ENCODE peak calls at places on chromosomes 1 and 21, in five cellular contexts. M is GM10248, Q is neural crest cell, N is lung, S is BJ. Z is an unnamed sample.

GRCh38 chr1:8238141-8239038 is 79.5 kb upstream of the SLC45A1 start:
- DNase-seq in N (no peak), S (peak), M (no peak), Q (no peak), Z (no peak)

GRCh38 chr1:169586395-169587255 is at the start of gene F5:
- DNase-seq in N (peak), S (no peak), Q (peak), M (peak), Z (peak)

GRCh38 chr21:43764576-43765495 is 11.3 kb downstream of the CSTB start:
- DNase-seq in M (no peak), Q (no peak), N (no peak), S (no peak), Z (no peak)

GRCh38 chr1:185984113-185984836 is 250.1 kb downstream of the HMCN1 start:
- DNase-seq in M (no peak), S (no peak), Q (no peak), N (no peak), Z (no peak)

GRCh38 chr1:89644119-89644814 is 11.3 kb downstream of the LRRC8C start:
- DNase-seq in M (no peak), S (no peak), Q (no peak), N (no peak), Z (no peak)

GRCh38 chr1:56334027-56334426 is 245.3 kb downstream of the PLPP3 start:
- DNase-seq in Q (no peak), M (no peak), N (no peak), S (no peak), Z (no peak)

GRCh38 chr1:150165622-150166612 is 16.2 kb downstream of the PLEKHO1 start:
- DNase-seq in Q (peak), M (peak), N (no peak), S (no peak), Z (peak)

GRCh38 chr21:29232601-29233541 is 65.9 kb upstream of the BACH1 start:
- DNase-seq in M (no peak), Q (no peak), N (no peak), S (no peak), Z (no peak)

GRCh38 chr1:76274302-76274701 is 199.8 kb downstream of the ST6GALNAC3 start:
- DNase-seq in Q (no peak), M (no peak), S (no peak), N (no peak), Z (no peak)

GRCh38 chr1:173118404-173118803 is 67.7 kb upstream of the TNFSF18 start:
- DNase-seq in Q (no peak), M (no peak), N (no peak), S (no peak), Z (no peak)

GRCh38 chr1:25624155-25624554 is 7.6 kb downstream of the MAN1C1 start:
- DNase-seq in Q (no peak), S (no peak), N (no peak), M (no peak), Z (no peak)

GRCh38 chr1:236762410-236762809 is 32.7 kb upstream of the MTR start:
- DNase-seq in Q (no peak), N (no peak), S (no peak), M (no peak), Z (no peak)

GRCh38 chr1:84884671-84885389 is 8.2 kb downstream of the LPAR3 start:
- DNase-seq in S (no peak), N (no peak), M (no peak), Q (no peak), Z (no peak)
- TF ChIP-seq CTCF in S (peak), N (no peak), M (no peak), Q (no peak), Z (peak)

GRCh38 chr1:52367272-52367671 is 1.3 kb upstream of the CC2D1B start:
- DNase-seq in S (no peak), M (no peak), N (no peak), Q (no peak), Z (no peak)

GRCh38 chr1:52366517-52366827 is 467 bp upstream of the CC2D1B start:
- DNase-seq in S (no peak), N (no peak), Q (no peak), M (no peak), Z (no peak)

GRCh38 chr1:52364235-52364839 is 1.7 kb downstream of the CC2D1B start:
- DNase-seq in Q (no peak), N (no peak), S (no peak), M (no peak), Z (no peak)

GRCh38 chr1:52365091-52365745 is 787 bp downstream of the CC2D1B start:
- DNase-seq in M (no peak), N (peak), Q (no peak), S (peak), Z (peak)

GRCh38 chr1:52365746-52366516 is at the start of gene CC2D1B:
- DNase-seq in Q (peak), M (peak), N (peak), S (peak), Z (peak)
- TF ChIP-seq CTCF in Q (peak), M (no peak), N (no peak), S (no peak), Z (no peak)

GRCh38 chr1:234769284-234769998 is 159.5 kb upstream of the IRF2BP2 start:
- DNase-seq in S (no peak), Q (no peak), N (no peak), M (no peak), Z (no peak)

GRCh38 chr1:234768569-234769283 is 158.7 kb upstream of the IRF2BP2 start:
- DNase-seq in S (no peak), Q (no peak), M (peak), N (no peak), Z (no peak)

GRCh38 chr1:234770031-234770795 is 160.2 kb upstream of the IRF2BP2 start:
- DNase-seq in S (no peak), M (no peak), N (no peak), Q (no peak), Z (no peak)

GRCh38 chr1:234765672-234766071 is 155.7 kb upstream of the IRF2BP2 start:
- DNase-seq in N (no peak), Q (no peak), M (no peak), S (no peak), Z (no peak)

DNA sequence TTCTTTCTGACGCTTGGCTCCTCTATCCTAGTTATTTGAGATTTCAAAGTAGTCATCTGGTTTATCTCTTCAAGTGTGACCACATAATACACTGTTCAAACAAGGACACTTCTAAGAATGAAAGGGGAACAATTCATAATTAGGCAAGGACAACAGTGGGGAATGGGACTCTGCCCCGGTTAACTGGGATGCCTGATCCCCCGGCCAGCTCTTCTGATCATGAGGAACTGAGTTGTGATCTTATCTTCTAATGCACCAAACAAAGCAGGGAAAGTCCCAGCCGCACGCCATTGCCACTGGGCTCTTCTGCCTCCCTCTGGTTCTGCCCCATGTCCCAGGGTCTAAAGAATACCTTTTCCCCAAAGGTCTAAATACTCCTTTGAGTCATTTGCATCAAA is 158.2 kb upstream of the IRF2BP2 start:
- DNase-seq in M (peak), Q (no peak), S (no peak), N (no peak), Z (no peak)
- TF ChIP-seq CTCF in M (peak), Q (no peak), S (no peak), N (no peak), Z (no peak)

DNA sequence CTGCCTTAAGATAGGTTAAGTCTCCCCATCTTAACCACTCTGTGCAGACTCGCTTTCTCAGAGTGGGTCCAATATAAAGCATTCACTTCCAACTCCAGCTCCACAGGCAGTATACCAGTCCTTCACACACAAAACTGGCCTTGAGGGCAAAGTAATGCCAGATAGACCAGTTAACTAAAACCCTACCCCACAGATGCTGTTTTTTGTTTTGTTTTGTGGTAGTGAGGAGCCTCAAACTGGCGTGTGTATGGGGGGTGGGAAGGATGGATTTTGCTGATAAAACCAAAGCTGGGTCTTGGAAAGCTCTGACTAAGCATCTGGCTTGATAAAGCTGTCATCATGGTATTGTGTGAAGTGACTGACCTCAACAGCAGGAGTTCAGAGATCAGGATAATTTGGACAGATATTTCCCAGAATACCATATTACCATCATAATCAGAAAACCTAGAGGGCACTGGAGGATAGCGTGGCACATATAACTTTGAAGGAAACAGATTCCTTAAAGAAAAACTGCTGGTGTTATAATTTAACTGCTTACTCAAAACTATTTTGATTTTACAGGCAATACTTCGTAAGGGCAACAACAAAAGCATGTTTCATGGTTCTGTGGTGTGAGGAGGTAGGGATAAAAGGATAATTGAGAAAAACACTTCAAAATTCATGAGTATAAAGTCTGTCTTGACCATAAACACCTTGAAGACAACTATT is 29.6 kb upstream of the CPLANE2 start:
- DNase-seq in Q (no peak), M (no peak), N (no peak), S (no peak), Z (no peak)
- TF ChIP-seq CTCF in Q (no peak), M (no peak), N (no peak), S (no peak), Z (no peak)

GRCh38 chr21:42113926-42114409 is 42.9 kb downstream of the UMODL1 start:
- DNase-seq in M (no peak), S (no peak), N (no peak), Q (no peak), Z (no peak)
- TF ChIP-seq CTCF in M (no peak), S (peak), N (no peak), Q (peak), Z (no peak)

GRCh38 chr1:204299828-204300365 is 59.8 kb downstream of the PLEKHA6 start:
- DNase-seq in Q (no peak), M (no peak), S (no peak), N (no peak), Z (no peak)

GRCh38 chr1:204294371-204294770 is 65.4 kb downstream of the PLEKHA6 start:
- DNase-seq in Q (no peak), N (no peak), S (peak), M (no peak), Z (no peak)

GRCh38 chr1:204293605-204294365 is 65.9 kb downstream of the PLEKHA6 start:
- DNase-seq in N (no peak), S (peak), M (no peak), Q (no peak), Z (no peak)

GRCh38 chr1:204295666-204296065 is 64.1 kb downstream of the PLEKHA6 start:
- DNase-seq in S (no peak), Q (no peak), M (no peak), N (no peak), Z (no peak)

GRCh38 chr1:204296431-204296988 is 63.2 kb downstream of the PLEKHA6 start:
- DNase-seq in S (peak), N (no peak), Q (no peak), M (no peak), Z (peak)
- TF ChIP-seq CTCF in S (no peak), N (no peak), Q (no peak), M (no peak), Z (no peak)

GRCh38 chr21:15495965-15496364 is 233.8 kb upstream of the USP25 start:
- DNase-seq in N (no peak), M (no peak), S (no peak), Q (no peak), Z (no peak)
- TF ChIP-seq CTCF in N (no peak), M (no peak), S (no peak), Q (no peak), Z (no peak)

GRCh38 chr1:17439250-17440073 is at the start of gene RCC2:
- DNase-seq in N (peak), M (peak), S (peak), Q (peak), Z (peak)
- TF ChIP-seq CTCF in N (no peak), M (peak), S (no peak), Q (peak), Z (no peak)

GRCh38 chr1:183580281-183580682 is 10.0 kb downstream of the NCF2 start:
- DNase-seq in M (peak), N (no peak), Q (no peak), S (no peak), Z (peak)
- TF ChIP-seq CTCF in M (peak), N (no peak), Q (peak), S (peak), Z (peak)

DNA sequence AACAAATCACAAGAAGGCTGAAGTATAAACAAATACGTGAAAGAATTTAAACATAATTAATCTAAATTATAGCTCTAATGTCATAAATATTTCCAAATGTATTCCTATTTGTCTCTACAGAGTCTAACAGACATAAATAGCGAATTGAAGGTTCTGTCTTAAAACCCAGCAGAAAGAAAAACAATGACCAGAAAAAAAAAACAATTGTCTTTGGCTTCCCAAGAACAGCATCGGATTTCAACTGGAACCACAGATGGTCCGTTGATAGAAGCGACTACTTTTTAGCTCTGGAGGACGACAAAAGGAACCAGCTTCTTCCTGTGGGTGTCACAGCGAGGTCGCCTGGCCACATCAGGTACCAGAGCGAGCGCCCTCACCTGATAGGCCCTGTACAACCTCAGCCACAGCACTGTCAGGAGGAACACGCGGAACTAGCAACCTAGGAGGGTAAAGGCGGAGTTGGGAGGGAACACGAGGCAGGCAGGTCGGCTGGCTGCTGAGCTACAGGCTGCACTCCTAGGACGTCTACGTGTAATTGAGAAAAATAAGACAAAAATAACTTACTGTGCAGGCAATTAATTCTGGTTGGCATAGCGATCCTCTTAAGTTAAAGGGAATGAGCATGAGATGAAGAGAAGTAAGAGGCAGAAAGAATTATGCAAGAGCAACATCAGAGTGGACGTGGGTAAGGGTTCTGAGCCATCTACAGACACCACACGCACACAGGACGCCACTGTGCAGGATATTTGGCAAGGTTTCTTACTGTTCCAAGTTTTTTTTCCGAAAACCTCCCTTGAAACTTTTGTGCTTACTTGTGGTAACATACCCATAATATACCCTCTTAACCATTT is 16.7 kb upstream of the PRDM15 start:
- DNase-seq in N (no peak), M (peak), S (no peak), Q (no peak), Z (no peak)
- TF ChIP-seq CTCF in N (no peak), M (no peak), S (no peak), Q (no peak), Z (no peak)

Z was measured in nephron progenitor cell.